ENCODE peak calls at places on chromosome 11, in seven cellular contexts. One of them, this sample, is unnamed.

GRCh38 chr11:62201376-62201775 is 7.1 kb upstream of the SCGB2A1 start:
- DNase-seq in naive thymus-derived CD8-positive, alpha-beta T cell: no peak
- DNase-seq in lower lobe of right lung: no peak
- DNase-seq in H7: no peak
- DNase-seq in WTC11: no peak
- DNase-seq in activated CD4-positive, alpha-beta T cell treated with anti-CD3 and anti-CD28 coated beads for 48 hours: no peak
- DNase-seq in aorta: no peak
- DNase-seq in this sample: no peak

GRCh38 chr11:29051935-29052334 is 943.7 kb downstream of the METTL15 start:
- DNase-seq in naive thymus-derived CD8-positive, alpha-beta T cell: no peak
- DNase-seq in lower lobe of right lung: no peak
- DNase-seq in H7: no peak
- DNase-seq in WTC11: no peak
- DNase-seq in activated CD4-positive, alpha-beta T cell treated with anti-CD3 and anti-CD28 coated beads for 48 hours: no peak
- DNase-seq in aorta: no peak
- DNase-seq in this sample: no peak

GRCh38 chr11:14612624-14613023 is 31.0 kb upstream of the PDE3B start:
- DNase-seq in naive thymus-derived CD8-positive, alpha-beta T cell: no peak
- DNase-seq in lower lobe of right lung: no peak
- DNase-seq in H7: no peak
- DNase-seq in WTC11: no peak
- DNase-seq in activated CD4-positive, alpha-beta T cell treated with anti-CD3 and anti-CD28 coated beads for 48 hours: no peak
- DNase-seq in aorta: no peak
- DNase-seq in this sample: no peak

GRCh38 chr11:113023228-113023627 is 62.0 kb downstream of the NCAM1 start:
- DNase-seq in naive thymus-derived CD8-positive, alpha-beta T cell: no peak
- DNase-seq in lower lobe of right lung: no peak
- DNase-seq in H7: no peak
- DNase-seq in WTC11: no peak
- DNase-seq in activated CD4-positive, alpha-beta T cell treated with anti-CD3 and anti-CD28 coated beads for 48 hours: no peak
- DNase-seq in aorta: no peak
- DNase-seq in this sample: no peak

GRCh38 chr11:34749666-34750659 is 129.1 kb downstream of the EHF start:
- DNase-seq in naive thymus-derived CD8-positive, alpha-beta T cell: no peak
- DNase-seq in lower lobe of right lung: peak; percentile 84
- DNase-seq in H7: no peak
- DNase-seq in WTC11: no peak
- DNase-seq in activated CD4-positive, alpha-beta T cell treated with anti-CD3 and anti-CD28 coated beads for 48 hours: no peak
- DNase-seq in aorta: peak; percentile 84
- DNase-seq in this sample: no peak

GRCh38 chr11:19418221-19418620 is 177.5 kb upstream of the E2F8 start:
- DNase-seq in naive thymus-derived CD8-positive, alpha-beta T cell: no peak
- DNase-seq in lower lobe of right lung: no peak
- DNase-seq in H7: no peak
- DNase-seq in WTC11: no peak
- DNase-seq in activated CD4-positive, alpha-beta T cell treated with anti-CD3 and anti-CD28 coated beads for 48 hours: no peak
- DNase-seq in aorta: no peak
- DNase-seq in this sample: no peak

GRCh38 chr11:64850979-64851567 is 6.6 kb upstream of the CDC42BPG start:
- DNase-seq in naive thymus-derived CD8-positive, alpha-beta T cell: no peak
- DNase-seq in lower lobe of right lung: no peak
- DNase-seq in H7: peak; percentile 90
- DNase-seq in WTC11: peak; percentile 58
- DNase-seq in activated CD4-positive, alpha-beta T cell treated with anti-CD3 and anti-CD28 coated beads for 48 hours: peak; percentile 65
- DNase-seq in aorta: no peak
- DNase-seq in this sample: peak; percentile 88

GRCh38 chr11:83025267-83025704 is 46.4 kb downstream of the RAB30 start:
- DNase-seq in naive thymus-derived CD8-positive, alpha-beta T cell: no peak
- DNase-seq in lower lobe of right lung: no peak
- DNase-seq in H7: no peak
- DNase-seq in WTC11: no peak
- DNase-seq in activated CD4-positive, alpha-beta T cell treated with anti-CD3 and anti-CD28 coated beads for 48 hours: no peak
- DNase-seq in aorta: no peak
- DNase-seq in this sample: no peak

GRCh38 chr11:3109434-3109833 is 52.2 kb upstream of the CARS1 start:
- DNase-seq in naive thymus-derived CD8-positive, alpha-beta T cell: no peak
- DNase-seq in lower lobe of right lung: no peak
- DNase-seq in H7: peak; percentile 65
- DNase-seq in WTC11: peak; percentile 6
- DNase-seq in activated CD4-positive, alpha-beta T cell treated with anti-CD3 and anti-CD28 coated beads for 48 hours: no peak
- DNase-seq in aorta: peak; percentile 47
- DNase-seq in this sample: no peak

GRCh38 chr11:73140213-73141030 is 1.7 kb downstream of the FCHSD2 start:
- DNase-seq in naive thymus-derived CD8-positive, alpha-beta T cell: peak; percentile 19
- DNase-seq in lower lobe of right lung: no peak
- DNase-seq in H7: peak; percentile 73
- DNase-seq in WTC11: peak; percentile 45
- DNase-seq in activated CD4-positive, alpha-beta T cell treated with anti-CD3 and anti-CD28 coated beads for 48 hours: peak; percentile 23
- DNase-seq in aorta: no peak
- DNase-seq in this sample: no peak

GRCh38 chr11:27234043-27234668 is 128.9 kb downstream of the CCDC34 start:
- DNase-seq in naive thymus-derived CD8-positive, alpha-beta T cell: no peak
- DNase-seq in lower lobe of right lung: no peak
- DNase-seq in H7: no peak
- DNase-seq in WTC11: no peak
- DNase-seq in activated CD4-positive, alpha-beta T cell treated with anti-CD3 and anti-CD28 coated beads for 48 hours: no peak
- DNase-seq in aorta: peak; percentile 76
- DNase-seq in this sample: no peak

GRCh38 chr11:68145120-68145866 is 24.1 kb upstream of the CHKA start:
- DNase-seq in naive thymus-derived CD8-positive, alpha-beta T cell: no peak
- DNase-seq in lower lobe of right lung: no peak
- DNase-seq in H7: no peak
- DNase-seq in WTC11: no peak
- DNase-seq in activated CD4-positive, alpha-beta T cell treated with anti-CD3 and anti-CD28 coated beads for 48 hours: no peak
- DNase-seq in aorta: no peak
- DNase-seq in this sample: no peak

GRCh38 chr11:69453151-69453550 is 28.3 kb upstream of the LINC01488 start:
- DNase-seq in naive thymus-derived CD8-positive, alpha-beta T cell: no peak
- DNase-seq in lower lobe of right lung: peak; percentile 23
- DNase-seq in H7: no peak
- DNase-seq in WTC11: no peak
- DNase-seq in activated CD4-positive, alpha-beta T cell treated with anti-CD3 and anti-CD28 coated beads for 48 hours: no peak
- DNase-seq in aorta: no peak
- DNase-seq in this sample: no peak

GRCh38 chr11:66421492-66422205 is 814 bp downstream of the NPAS4 start:
- DNase-seq in naive thymus-derived CD8-positive, alpha-beta T cell: peak; percentile 97
- DNase-seq in lower lobe of right lung: peak; percentile 88
- DNase-seq in H7: peak; percentile 98
- DNase-seq in WTC11: peak; percentile 95
- DNase-seq in activated CD4-positive, alpha-beta T cell treated with anti-CD3 and anti-CD28 coated beads for 48 hours: peak; percentile 91
- DNase-seq in aorta: peak; percentile 97
- DNase-seq in this sample: peak; percentile 95

GRCh38 chr11:112128483-112129121 is 35.3 kb downstream of the IL18 start:
- DNase-seq in naive thymus-derived CD8-positive, alpha-beta T cell: no peak
- DNase-seq in lower lobe of right lung: no peak
- DNase-seq in H7: no peak
- DNase-seq in WTC11: no peak
- DNase-seq in activated CD4-positive, alpha-beta T cell treated with anti-CD3 and anti-CD28 coated beads for 48 hours: no peak
- DNase-seq in aorta: peak; percentile 80
- DNase-seq in this sample: no peak

GRCh38 chr11:33172996-33173395 is 11.7 kb upstream of the CSTF3 start:
- DNase-seq in naive thymus-derived CD8-positive, alpha-beta T cell: no peak
- DNase-seq in lower lobe of right lung: no peak
- DNase-seq in H7: peak; percentile 43
- DNase-seq in WTC11: no peak
- DNase-seq in activated CD4-positive, alpha-beta T cell treated with anti-CD3 and anti-CD28 coated beads for 48 hours: no peak
- DNase-seq in aorta: no peak
- DNase-seq in this sample: no peak

GRCh38 chr11:19952101-19952605 is 208.1 kb downstream of the DBX1 start:
- DNase-seq in naive thymus-derived CD8-positive, alpha-beta T cell: no peak
- DNase-seq in lower lobe of right lung: no peak
- DNase-seq in H7: no peak
- DNase-seq in WTC11: no peak
- DNase-seq in activated CD4-positive, alpha-beta T cell treated with anti-CD3 and anti-CD28 coated beads for 48 hours: no peak
- DNase-seq in aorta: no peak
- DNase-seq in this sample: no peak

GRCh38 chr11:3920148-3920852 is 64.8 kb downstream of the STIM1 start:
- DNase-seq in naive thymus-derived CD8-positive, alpha-beta T cell: no peak
- DNase-seq in lower lobe of right lung: peak; percentile 54
- DNase-seq in H7: no peak
- DNase-seq in WTC11: no peak
- DNase-seq in activated CD4-positive, alpha-beta T cell treated with anti-CD3 and anti-CD28 coated beads for 48 hours: peak; percentile 85
- DNase-seq in aorta: no peak
- DNase-seq in this sample: peak; percentile 40

GRCh38 chr11:69215784-69216415 is 60.2 kb downstream of the SMIM38 start:
- DNase-seq in naive thymus-derived CD8-positive, alpha-beta T cell: no peak
- DNase-seq in lower lobe of right lung: no peak
- DNase-seq in H7: no peak
- DNase-seq in WTC11: no peak
- DNase-seq in activated CD4-positive, alpha-beta T cell treated with anti-CD3 and anti-CD28 coated beads for 48 hours: no peak
- DNase-seq in aorta: no peak
- DNase-seq in this sample: no peak

GRCh38 chr11:114285599-114285998 is 10.6 kb upstream of the NNMT start:
- DNase-seq in naive thymus-derived CD8-positive, alpha-beta T cell: no peak
- DNase-seq in lower lobe of right lung: no peak
- DNase-seq in H7: no peak
- DNase-seq in WTC11: no peak
- DNase-seq in activated CD4-positive, alpha-beta T cell treated with anti-CD3 and anti-CD28 coated beads for 48 hours: no peak
- DNase-seq in aorta: no peak
- DNase-seq in this sample: no peak

GRCh38 chr11:47182380-47182779 is 3.9 kb downstream of the PACSIN3 start:
- DNase-seq in naive thymus-derived CD8-positive, alpha-beta T cell: no peak
- DNase-seq in lower lobe of right lung: no peak
- DNase-seq in H7: peak; percentile 48
- DNase-seq in WTC11: no peak
- DNase-seq in activated CD4-positive, alpha-beta T cell treated with anti-CD3 and anti-CD28 coated beads for 48 hours: no peak
- DNase-seq in aorta: peak; percentile 72
- DNase-seq in this sample: no peak

GRCh38 chr11:57294225-57295131 is 30.3 kb downstream of the TNKS1BP1 start:
- DNase-seq in naive thymus-derived CD8-positive, alpha-beta T cell: no peak
- DNase-seq in lower lobe of right lung: no peak
- DNase-seq in H7: peak; percentile 64
- DNase-seq in WTC11: no peak
- DNase-seq in activated CD4-positive, alpha-beta T cell treated with anti-CD3 and anti-CD28 coated beads for 48 hours: no peak
- DNase-seq in aorta: no peak
- DNase-seq in this sample: no peak

GRCh38 chr11:86499723-86500129 is 125.0 kb downstream of the CCDC81 start:
- DNase-seq in naive thymus-derived CD8-positive, alpha-beta T cell: no peak
- DNase-seq in lower lobe of right lung: no peak
- DNase-seq in H7: no peak
- DNase-seq in WTC11: no peak
- DNase-seq in activated CD4-positive, alpha-beta T cell treated with anti-CD3 and anti-CD28 coated beads for 48 hours: no peak
- DNase-seq in aorta: no peak
- DNase-seq in this sample: no peak

GRCh38 chr11:110777765-110778164 is 65.5 kb upstream of the ARHGAP20 start:
- DNase-seq in naive thymus-derived CD8-positive, alpha-beta T cell: no peak
- DNase-seq in lower lobe of right lung: no peak
- DNase-seq in H7: no peak
- DNase-seq in WTC11: no peak
- DNase-seq in activated CD4-positive, alpha-beta T cell treated with anti-CD3 and anti-CD28 coated beads for 48 hours: no peak
- DNase-seq in aorta: no peak
- DNase-seq in this sample: no peak

GRCh38 chr11:27481992-27482391 is 9.4 kb upstream of the LGR4 start:
- DNase-seq in naive thymus-derived CD8-positive, alpha-beta T cell: no peak
- DNase-seq in lower lobe of right lung: no peak
- DNase-seq in H7: no peak
- DNase-seq in WTC11: no peak
- DNase-seq in activated CD4-positive, alpha-beta T cell treated with anti-CD3 and anti-CD28 coated beads for 48 hours: no peak
- DNase-seq in aorta: no peak
- DNase-seq in this sample: no peak

GRCh38 chr11:45788887-45789286 is 16.1 kb upstream of the SLC35C1 start:
- DNase-seq in naive thymus-derived CD8-positive, alpha-beta T cell: no peak
- DNase-seq in lower lobe of right lung: no peak
- DNase-seq in H7: no peak
- DNase-seq in WTC11: no peak
- DNase-seq in activated CD4-positive, alpha-beta T cell treated with anti-CD3 and anti-CD28 coated beads for 48 hours: no peak
- DNase-seq in aorta: no peak
- DNase-seq in this sample: no peak

GRCh38 chr11:21625982-21626381 is 566.9 kb upstream of the ANO5 start:
- DNase-seq in naive thymus-derived CD8-positive, alpha-beta T cell: no peak
- DNase-seq in lower lobe of right lung: no peak
- DNase-seq in H7: no peak
- DNase-seq in WTC11: no peak
- DNase-seq in activated CD4-positive, alpha-beta T cell treated with anti-CD3 and anti-CD28 coated beads for 48 hours: no peak
- DNase-seq in aorta: no peak
- DNase-seq in this sample: no peak

GRCh38 chr11:8527939-8528338 is 66.1 kb downstream of the STK33 start:
- DNase-seq in naive thymus-derived CD8-positive, alpha-beta T cell: no peak
- DNase-seq in lower lobe of right lung: no peak
- DNase-seq in H7: peak; percentile 24
- DNase-seq in WTC11: no peak
- DNase-seq in activated CD4-positive, alpha-beta T cell treated with anti-CD3 and anti-CD28 coated beads for 48 hours: no peak
- DNase-seq in aorta: no peak
- DNase-seq in this sample: no peak

GRCh38 chr11:61972112-61972795 is 4.8 kb upstream of the FTH1 start:
- DNase-seq in naive thymus-derived CD8-positive, alpha-beta T cell: no peak
- DNase-seq in lower lobe of right lung: no peak
- DNase-seq in H7: peak; percentile 16
- DNase-seq in WTC11: no peak
- DNase-seq in activated CD4-positive, alpha-beta T cell treated with anti-CD3 and anti-CD28 coated beads for 48 hours: no peak
- DNase-seq in aorta: peak; percentile 22
- DNase-seq in this sample: no peak

GRCh38 chr11:117089685-117090084 is 8.5 kb downstream of the SIK3 start:
- DNase-seq in naive thymus-derived CD8-positive, alpha-beta T cell: no peak
- DNase-seq in lower lobe of right lung: no peak
- DNase-seq in H7: no peak
- DNase-seq in WTC11: no peak
- DNase-seq in activated CD4-positive, alpha-beta T cell treated with anti-CD3 and anti-CD28 coated beads for 48 hours: no peak
- DNase-seq in aorta: no peak
- DNase-seq in this sample: no peak

GRCh38 chr11:19674831-19675230 is 37.8 kb upstream of the NAV2 start:
- DNase-seq in naive thymus-derived CD8-positive, alpha-beta T cell: no peak
- DNase-seq in lower lobe of right lung: no peak
- DNase-seq in H7: no peak
- DNase-seq in WTC11: no peak
- DNase-seq in activated CD4-positive, alpha-beta T cell treated with anti-CD3 and anti-CD28 coated beads for 48 hours: no peak
- DNase-seq in aorta: no peak
- DNase-seq in this sample: no peak

GRCh38 chr11:93712678-93713077 is 28.6 kb downstream of the TAF1D start:
- DNase-seq in naive thymus-derived CD8-positive, alpha-beta T cell: no peak
- DNase-seq in lower lobe of right lung: no peak
- DNase-seq in H7: no peak
- DNase-seq in WTC11: no peak
- DNase-seq in activated CD4-positive, alpha-beta T cell treated with anti-CD3 and anti-CD28 coated beads for 48 hours: no peak
- DNase-seq in aorta: no peak
- DNase-seq in this sample: no peak